ENCODE peak calls at places on chromosome 7, in seven cellular contexts. X, M, S, E, I, U and A are unnamed samples. For H3K4me1, the result is how much of the 10 kb centered on the place peaks cover.

GRCh38 chr7:46230298-46231295 is 309.5 kb upstream of the IGFBP3 start:
- DNase-seq in U (no peak), M (no peak), E (no peak), X (no peak), I (no peak), S (no peak), A (no peak)

GRCh38 chr7:77933394-77933793 is 134.8 kb downstream of the PHTF2 start:
- DNase-seq in E (no peak), X (peak), M (peak), U (no peak), S (no peak), I (no peak), A (no peak)

GRCh38 chr7:142039231-142039630 is 43.6 kb downstream of the MGAM start:
- DNase-seq in I (no peak), U (no peak), S (no peak), M (no peak), X (no peak), E (no peak), A (no peak)

GRCh38 chr7:20323587-20323986 is 7.1 kb upstream of the ITGB8 start:
- DNase-seq in S (no peak), M (no peak), I (no peak), U (no peak), X (no peak), E (no peak), A (no peak)

GRCh38 chr7:42227931-42228591 is 8.9 kb downstream of the GLI3 start:
- DNase-seq in S (peak), M (peak), U (no peak), I (peak), X (no peak), E (no peak), A (no peak)

GRCh38 chr7:104960741-104961479 is 53.1 kb upstream of the KMT2E start:
- DNase-seq in I (no peak), M (peak), E (no peak), U (no peak), S (no peak), X (no peak), A (peak)

GRCh38 chr7:139696547-139696946 is 81.3 kb downstream of the HIPK2 start:
- DNase-seq in X (no peak), S (no peak), E (no peak), M (no peak), I (no peak), U (no peak), A (no peak)

GRCh38 chr7:5296627-5297226 is 14.0 kb downstream of the SLC29A4 start:
- DNase-seq in E (no peak), U (no peak), I (no peak), M (no peak), X (no peak), S (no peak), A (no peak)

GRCh38 chr7:137122145-137122544 is 221.4 kb downstream of the PTN start:
- DNase-seq in I (no peak), X (no peak), E (no peak), S (no peak), U (no peak), M (no peak), A (no peak)

GRCh38 chr7:15862781-15863165 is 176.3 kb upstream of the MEOX2 start:
- DNase-seq in S (no peak), M (no peak), I (no peak), E (no peak), X (no peak), U (no peak), A (no peak)

GRCh38 chr7:24660541-24660940 is 87.3 kb downstream of the PALS2 start:
- DNase-seq in M (no peak), X (no peak), I (no peak), E (no peak), S (no peak), U (no peak), A (no peak)

GRCh38 chr7:125641884-125642283 is 712.3 kb upstream of the POT1 start:
- DNase-seq in M (no peak), U (no peak), S (no peak), X (no peak), I (no peak), E (no peak), A (no peak)

GRCh38 chr7:4849390-4849789 is 12.4 kb downstream of the PAPOLB start:
- DNase-seq in U (no peak), I (no peak), X (peak), M (peak), S (no peak), E (no peak), A (no peak)

GRCh38 chr7:105454921-105455320 is 66.2 kb upstream of the SRPK2 start:
- DNase-seq in X (no peak), E (no peak), S (no peak), U (no peak), I (no peak), M (peak), A (no peak)

GRCh38 chr7:137704723-137705122 is 142.1 kb downstream of the DGKI start:
- DNase-seq in M (no peak), I (no peak), U (no peak), E (no peak), X (no peak), S (no peak), A (no peak)

GRCh38 chr7:130917669-130918128 is 183.7 kb upstream of the KLF14 start:
- DNase-seq in X (no peak), M (no peak), U (no peak), I (no peak), S (no peak), E (no peak), A (no peak)

GRCh38 chr7:30177186-30177585 is 42.4 kb downstream of the MTURN start:
- DNase-seq in X (no peak), U (no peak), I (no peak), E (no peak), M (no peak), S (no peak), A (no peak)

GRCh38 chr7:23863209-23863798 is 153.3 kb downstream of the STK31 start:
- DNase-seq in E (no peak), I (no peak), U (no peak), X (peak), S (no peak), M (peak), A (no peak)

GRCh38 chr7:158802535-158803199 is 26.6 kb downstream of the ESYT2 start:
- DNase-seq in M (peak), S (no peak), U (no peak), I (no peak), X (no peak), E (no peak), A (no peak)

GRCh38 chr7:158651968-158652555 is 52.5 kb downstream of the NCAPG2 start:
- DNase-seq in X (no peak), I (no peak), E (no peak), M (no peak), S (no peak), U (no peak), A (no peak)

GRCh38 chr7:51141451-51141971 is 175.1 kb downstream of the COBL start:
- DNase-seq in X (peak), I (no peak), S (no peak), E (no peak), M (peak), U (no peak), A (no peak)

GRCh38 chr7:114073711-114074110 is 154.9 kb upstream of the PPP1R3A start:
- DNase-seq in S (no peak), M (no peak), I (no peak), E (no peak), U (no peak), X (no peak), A (no peak)

GRCh38 chr7:122884186-122884585 is 2.1 kb downstream of the CADPS2 start:
- DNase-seq in S (no peak), X (no peak), M (peak), I (no peak), E (no peak), U (no peak), A (no peak)

GRCh38 chr7:26439502-26440252 is 148.0 kb downstream of the SNX10 start:
- DNase-seq in U (no peak), S (no peak), M (no peak), I (no peak), E (no peak), X (no peak), A (no peak)

GRCh38 chr7:121313220-121313792 is 15.5 kb upstream of the WNT16 start:
- DNase-seq in I (no peak), S (no peak), U (no peak), X (no peak), E (no peak), M (peak), A (no peak)

GRCh38 chr7:32299133-32299702 is 191.0 kb downstream of the LSM5 start:
- DNase-seq in M (no peak), S (peak), E (no peak), I (peak), X (peak), U (no peak), A (no peak)

GRCh38 chr7:7157177-7157886 is 25.0 kb upstream of the C1GALT1 start:
- DNase-seq in I (no peak), X (no peak), U (no peak), E (no peak), M (peak), S (no peak), A (peak)

GRCh38 chr7:27585781-27586447 is 76.8 kb downstream of the HIBADH start:
- DNase-seq in U (no peak), X (no peak), S (no peak), I (no peak), E (no peak), M (no peak), A (no peak)
- TF ChIP-seq CTCF in U (no peak), X (no peak), S (no peak), I (no peak), E (no peak), M (no peak), A (no peak)

DNA sequence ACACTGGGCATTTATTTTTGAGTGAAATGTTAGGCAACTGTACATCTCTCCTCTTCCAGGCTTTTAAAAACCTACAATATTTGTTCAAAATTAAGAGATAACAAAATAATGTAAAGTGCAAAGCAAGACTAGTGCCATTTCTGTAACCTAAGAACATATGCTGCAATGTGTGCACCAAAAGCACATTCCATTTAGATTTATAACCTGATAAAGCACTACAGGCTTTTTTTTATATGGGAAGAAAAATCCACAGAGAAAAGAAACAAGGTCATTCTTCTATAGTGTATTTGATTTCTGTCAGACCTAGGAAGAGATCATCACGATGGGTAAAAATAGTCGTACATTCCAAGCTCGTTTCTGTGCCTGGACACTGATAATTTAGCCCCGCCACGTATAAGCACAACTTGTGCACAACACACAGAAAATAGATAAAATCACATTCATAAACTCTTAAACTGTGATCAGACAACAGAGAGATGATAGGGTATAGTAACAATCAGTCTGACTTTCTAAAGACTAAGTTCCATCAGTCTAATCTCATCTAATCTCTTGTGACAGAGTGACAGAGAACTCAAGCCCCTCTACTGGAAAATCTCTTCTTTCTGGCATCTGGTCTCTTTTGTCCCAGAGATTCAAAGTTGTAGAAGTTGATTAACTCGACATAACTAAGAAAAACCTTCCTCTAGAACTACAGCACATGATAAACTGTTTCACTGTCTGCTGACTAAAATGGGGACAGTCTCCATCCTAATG is 6.7 kb downstream of the LAMB1 start:
- DNase-seq in I (no peak), U (no peak), S (no peak), E (no peak), M (no peak), X (no peak), A (no peak)
- H3K4me1 ChIP-seq in I (half or more), U (under half), S (under half), E (under half), M (half or more), X (half or more), A (under half)

GRCh38 chr7:150814328-150815001 is 13.9 kb downstream of the TMEM176A start:
- DNase-seq in U (no peak), X (no peak), I (no peak), S (no peak), M (no peak), E (no peak), A (no peak)
- H3K4me3 ChIP-seq in U (no peak), X (no peak), I (no peak), S (no peak), M (no peak), E (no peak), A (no peak)

DNA sequence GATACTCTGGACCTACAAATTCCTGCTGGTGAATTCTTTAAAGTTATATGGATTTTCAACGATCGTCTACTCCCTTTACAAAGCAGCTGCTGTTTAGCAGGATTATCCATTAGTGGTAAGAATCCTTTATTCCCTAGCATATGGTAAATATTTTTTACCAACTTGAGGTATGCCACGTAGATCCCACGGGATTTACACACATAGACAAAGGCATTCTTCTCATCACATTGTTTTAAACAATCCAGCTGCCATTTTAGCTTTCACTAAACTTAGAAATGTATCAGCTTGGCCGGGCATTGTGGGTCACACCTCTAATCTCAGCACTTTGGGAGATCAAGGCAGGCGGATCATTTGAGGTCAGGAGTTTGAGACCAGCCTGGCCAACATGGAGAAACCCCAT is 148.0 kb upstream of the SH2B2 start:
- DNase-seq in X (no peak), E (no peak), M (no peak), S (no peak), I (no peak), U (no peak), A (no peak)
- TF ChIP-seq CTCF in X (no peak), E (no peak), M (no peak), S (no peak), I (no peak), U (no peak), A (no peak)

DNA sequence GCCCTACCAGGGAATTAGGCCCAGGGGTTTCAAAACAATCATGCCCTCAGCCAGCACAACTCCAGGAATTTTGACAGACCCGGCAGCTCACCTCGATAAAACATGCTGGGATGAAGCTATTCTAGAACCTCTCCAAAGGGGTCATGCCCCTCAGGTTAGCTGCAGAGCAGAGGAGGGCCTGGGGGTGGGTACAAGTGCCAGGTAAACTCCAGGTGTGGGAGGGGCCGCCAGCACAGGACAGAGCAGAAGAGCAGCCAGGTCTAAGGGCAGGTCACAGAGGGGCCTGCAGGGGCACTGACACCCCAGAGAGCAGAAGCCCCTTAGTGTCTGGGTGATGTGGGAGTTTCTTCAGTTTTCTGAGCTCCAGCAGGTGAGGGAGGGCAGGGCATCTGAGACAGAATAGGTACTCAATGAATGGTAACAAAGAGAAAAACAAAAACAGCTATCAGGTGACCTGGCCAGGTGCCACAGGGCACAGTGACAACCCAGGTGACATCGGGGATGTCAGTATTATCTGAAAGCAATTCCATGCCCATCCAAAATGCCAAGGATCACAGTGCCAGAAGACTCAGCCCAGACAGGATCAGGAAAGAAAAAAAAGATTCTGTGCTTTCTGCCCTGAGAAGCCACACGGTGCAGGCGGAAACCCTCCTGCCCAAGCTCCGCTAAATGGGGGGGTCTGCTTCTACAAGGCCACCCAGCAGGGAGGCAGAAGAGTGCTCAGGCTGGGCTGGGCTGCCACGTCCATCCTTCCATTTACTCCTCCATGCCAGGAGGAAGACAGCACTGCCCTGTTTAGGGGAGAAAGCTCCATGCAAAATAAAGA is 104.5 kb downstream of the TNS3 start:
- DNase-seq in X (no peak), I (no peak), M (no peak), U (no peak), E (no peak), S (no peak), A (no peak)
- H3K4me1 ChIP-seq in X (half or more), I (half or more), M (under half), U (under half), E (under half), S (under half), A (half or more)

GRCh38 chr7:151736403-151736909 is 140.5 kb downstream of the PRKAG2 start:
- DNase-seq in S (peak), M (peak), U (peak), E (peak), I (peak), X (peak), A (peak)
- H3K4me3 ChIP-seq in S (peak), M (no peak), U (peak), E (no peak), I (no peak), X (peak), A (peak)